ENCODE peak calls at places on chromosomes 4 and X, in four cellular contexts. One of them, this sample, is unnamed.
A peak's percentile ranks its signal among the peaks of the same experiment; 100 is the strongest.

GRCh38 chr4:53764761-53765490 is 173.6 kb upstream of the LNX1 start:
- DNase-seq in activated CD8-positive, alpha-beta memory T cell treated with anti-CD3 and anti-CD28 coated beads, Interleukin-2, amount 50 U/mL, for 48 hours: no peak
- DNase-seq in CD8-positive, alpha-beta memory T cell: no peak
- DNase-seq in HS-5: no peak
- DNase-seq in this sample: no peak

GRCh38 chr4:52925531-52925968 is 63.4 kb downstream of the RASL11B start:
- DNase-seq in CD8-positive, alpha-beta memory T cell: no peak
- DNase-seq in HS-5: no peak
- DNase-seq in activated CD8-positive, alpha-beta memory T cell treated with anti-CD3 and anti-CD28 coated beads, Interleukin-2, amount 50 U/mL, for 48 hours: no peak
- DNase-seq in this sample: no peak

GRCh38 chr4:165369522-165369921 is 9.3 kb upstream of the CPE start:
- DNase-seq in activated CD8-positive, alpha-beta memory T cell treated with anti-CD3 and anti-CD28 coated beads, Interleukin-2, amount 50 U/mL, for 48 hours: no peak
- DNase-seq in CD8-positive, alpha-beta memory T cell: no peak
- DNase-seq in HS-5: no peak
- DNase-seq in this sample: no peak

GRCh38 chrX:20128678-20129077 is 12.0 kb upstream of the MAP7D2 start:
- DNase-seq in HS-5: no peak
- DNase-seq in activated CD8-positive, alpha-beta memory T cell treated with anti-CD3 and anti-CD28 coated beads, Interleukin-2, amount 50 U/mL, for 48 hours: no peak
- DNase-seq in CD8-positive, alpha-beta memory T cell: no peak
- DNase-seq in this sample: no peak

GRCh38 chr4:33467291-33467690 is 2747.1 kb downstream of the PCDH7 start:
- DNase-seq in activated CD8-positive, alpha-beta memory T cell treated with anti-CD3 and anti-CD28 coated beads, Interleukin-2, amount 50 U/mL, for 48 hours: no peak
- DNase-seq in CD8-positive, alpha-beta memory T cell: no peak
- DNase-seq in HS-5: no peak
- DNase-seq in this sample: no peak

GRCh38 chr4:21554036-21554435 is 394.5 kb downstream of the KCNIP4 start:
- DNase-seq in CD8-positive, alpha-beta memory T cell: no peak
- DNase-seq in activated CD8-positive, alpha-beta memory T cell treated with anti-CD3 and anti-CD28 coated beads, Interleukin-2, amount 50 U/mL, for 48 hours: no peak
- DNase-seq in HS-5: no peak
- DNase-seq in this sample: no peak

GRCh38 chrX:133468081-133468480 is 52.8 kb upstream of the GPC4 start:
- DNase-seq in CD8-positive, alpha-beta memory T cell: no peak
- DNase-seq in HS-5: no peak
- DNase-seq in activated CD8-positive, alpha-beta memory T cell treated with anti-CD3 and anti-CD28 coated beads, Interleukin-2, amount 50 U/mL, for 48 hours: no peak
- DNase-seq in this sample: no peak

GRCh38 chr4:7398104-7398423 is 36.7 kb downstream of the PSAPL1 start:
- DNase-seq in CD8-positive, alpha-beta memory T cell: no peak
- DNase-seq in HS-5: no peak
- DNase-seq in activated CD8-positive, alpha-beta memory T cell treated with anti-CD3 and anti-CD28 coated beads, Interleukin-2, amount 50 U/mL, for 48 hours: no peak
- DNase-seq in this sample: peak; percentile 47

GRCh38 chr4:89000844-89001360 is 56.1 kb downstream of the FAM13A start:
- DNase-seq in activated CD8-positive, alpha-beta memory T cell treated with anti-CD3 and anti-CD28 coated beads, Interleukin-2, amount 50 U/mL, for 48 hours: no peak
- DNase-seq in HS-5: peak; percentile 35
- DNase-seq in CD8-positive, alpha-beta memory T cell: no peak
- DNase-seq in this sample: no peak

GRCh38 chr4:184856277-184856609 is 30.5 kb upstream of the ACSL1 start:
- DNase-seq in activated CD8-positive, alpha-beta memory T cell treated with anti-CD3 and anti-CD28 coated beads, Interleukin-2, amount 50 U/mL, for 48 hours: no peak
- DNase-seq in CD8-positive, alpha-beta memory T cell: no peak
- DNase-seq in HS-5: no peak
- DNase-seq in this sample: no peak

GRCh38 chrX:4397471-4397870 is 684.0 kb upstream of the PRKX start:
- DNase-seq in activated CD8-positive, alpha-beta memory T cell treated with anti-CD3 and anti-CD28 coated beads, Interleukin-2, amount 50 U/mL, for 48 hours: no peak
- DNase-seq in CD8-positive, alpha-beta memory T cell: no peak
- DNase-seq in HS-5: no peak
- DNase-seq in this sample: no peak